ENCODE peak calls at places on chromosome 5, in nine cellular contexts. H is dorsolateral prefrontal cortex; N is tibial artery; Z is lower leg skin; V is effector memory CD4-positive, alpha-beta T cell; C is activated T-cell treated with anti-CD3 and anti-CD28 coated beads for 1 hour; R is NCI-H345; O is BJ; A is ureter. X is an unnamed sample.
A peak's percentile ranks its signal among the peaks of the same experiment; 100 is the strongest.

GRCh38 chr5:173882632-173883031 is 5.5 kb upstream of the CPEB4 start:
- DNase-seq in Z (no peak), H (no peak), A (no peak), V (no peak), R (no peak), N (no peak), C (no peak), O (no peak), X (no peak)

GRCh38 chr5:171783051-171783450 is 2.6 kb upstream of the SMIM23 start:
- DNase-seq in C (no peak), N (no peak), V (no peak), A (no peak), H (no peak), Z (no peak), O (no peak), R (no peak), X (no peak)

GRCh38 chr5:6446626-6447309 is 1.9 kb upstream of the UBE2QL1 start:
- DNase-seq in R (no peak), O (no peak), Z (no peak), H (no peak), N (no peak), A (no peak), V (no peak), C (no peak), X (no peak)

GRCh38 chr5:44807269-44807668 is 1.5 kb upstream of the MRPS30 start:
- DNase-seq in V (no peak), C (no peak), N (no peak), R (no peak), Z (no peak), H (no peak), A (no peak), O (no peak), X (no peak)

GRCh38 chr5:151743535-151743934 is 14.9 kb downstream of the ATOX1 start:
- DNase-seq in R (no peak), N (no peak), C (no peak), O (no peak), V (no peak), H (no peak), Z (no peak), A (no peak), X (no peak)

GRCh38 chr5:149434162-149435014 is 55.3 kb upstream of the IL17B start:
- DNase-seq in N (peak; percentile 83), R (peak; percentile 54), Z (peak; percentile 59), V (peak; percentile 24), C (peak; percentile 49), O (no peak), H (peak; percentile 67), A (no peak), X (peak; percentile 89)

GRCh38 chr5:156892223-156892622 is 42.1 kb downstream of the PPP1R2B start:
- DNase-seq in O (no peak), V (no peak), Z (no peak), N (no peak), A (no peak), H (no peak), R (no peak), C (no peak), X (no peak)

GRCh38 chr5:32709789-32710334 is 1.3 kb upstream of the NPR3 start:
- DNase-seq in H (peak; percentile 31), N (peak; percentile 87), C (no peak), Z (no peak), V (no peak), A (peak; percentile 71), R (peak; percentile 58), O (no peak), X (peak; percentile 84)

GRCh38 chr5:5011151-5011550 is 129.0 kb upstream of the ADAMTS16 start:
- DNase-seq in C (no peak), N (no peak), H (no peak), O (no peak), Z (no peak), A (no peak), V (no peak), R (no peak), X (no peak)

GRCh38 chr5:141969783-141970741 is 1.2 kb downstream of the RNF14 start:
- DNase-seq in V (no peak), N (no peak), H (no peak), C (no peak), R (no peak), Z (no peak), O (no peak), A (no peak), X (no peak)

GRCh38 chr5:81315336-81315735 is 13.9 kb downstream of the ZCCHC9 start:
- DNase-seq in O (no peak), A (no peak), Z (no peak), H (no peak), V (no peak), N (no peak), R (no peak), C (no peak), X (no peak)

GRCh38 chr5:102863058-102863457 is 108.0 kb downstream of the PAM start:
- DNase-seq in N (no peak), C (no peak), Z (no peak), A (no peak), V (no peak), O (no peak), R (peak; percentile 6), H (no peak), X (no peak)

GRCh38 chr5:136330353-136330913 is 34.9 kb downstream of the TRPC7 start:
- DNase-seq in V (no peak), O (no peak), A (no peak), C (no peak), H (no peak), N (no peak), R (peak; percentile 94), Z (no peak), X (no peak)

GRCh38 chr5:74469234-74469972 is 171.1 kb downstream of the ENC1 start:
- DNase-seq in O (no peak), H (no peak), R (no peak), Z (no peak), V (no peak), N (no peak), C (no peak), A (no peak), X (no peak)

GRCh38 chr5:55888205-55888604 is 37.0 kb downstream of the IL31RA start:
- DNase-seq in O (no peak), A (no peak), R (no peak), C (no peak), V (no peak), Z (no peak), H (no peak), N (no peak), X (no peak)

GRCh38 chr5:163622796-163623195 is 117.4 kb downstream of the MAT2B start:
- DNase-seq in Z (no peak), O (no peak), A (no peak), R (no peak), V (no peak), H (no peak), N (no peak), C (no peak), X (no peak)

GRCh38 chr5:69414885-69415583 is at the start of gene MARVELD2:
- DNase-seq in Z (peak; percentile 63), V (peak; percentile 44), H (peak; percentile 20), A (peak; percentile 88), R (peak; percentile 91), N (peak; percentile 76), O (no peak), C (peak; percentile 33), X (no peak)

GRCh38 chr5:168969341-168969863 is 331.5 kb downstream of the SLIT3 start:
- DNase-seq in H (no peak), R (no peak), O (no peak), C (no peak), Z (no peak), V (no peak), N (no peak), A (no peak), X (no peak)

GRCh38 chr5:78367318-78367991 is 7.0 kb downstream of the SCAMP1 start:
- DNase-seq in A (no peak), C (no peak), N (no peak), O (no peak), H (no peak), R (peak; percentile 44), V (no peak), Z (no peak), X (no peak)

GRCh38 chr5:154625031-154625430 is 130.1 kb upstream of the LARP1 start:
- DNase-seq in N (no peak), A (no peak), C (no peak), O (no peak), V (no peak), R (no peak), H (no peak), Z (no peak), X (no peak)

GRCh38 chr5:31823477-31823876 is 184.5 kb downstream of the PDZD2 start:
- DNase-seq in H (no peak), O (no peak), C (no peak), N (no peak), A (no peak), R (no peak), V (no peak), Z (no peak), X (no peak)

GRCh38 chr5:58266402-58266801 is 193.5 kb downstream of the PLK2 start:
- DNase-seq in O (no peak), V (no peak), N (no peak), A (no peak), C (no peak), H (no peak), Z (no peak), R (no peak), X (no peak)

GRCh38 chr5:135153661-135154060 is 119.6 kb upstream of the PITX1 start:
- DNase-seq in N (no peak), V (no peak), C (no peak), A (no peak), R (no peak), H (no peak), Z (no peak), O (no peak), X (peak; percentile 33)

GRCh38 chr5:64149268-64149667 is 16.4 kb upstream of the RNF180 start:
- DNase-seq in Z (no peak), C (no peak), V (no peak), A (no peak), N (no peak), O (no peak), H (no peak), R (peak; percentile 1), X (no peak)

GRCh38 chr5:74679968-74680367 is 5.1 kb upstream of the HEXB start:
- DNase-seq in N (no peak), A (no peak), Z (no peak), V (no peak), R (no peak), H (no peak), C (no peak), O (no peak), X (no peak)

GRCh38 chr5:91487420-91487819 is 104.3 kb upstream of the ARRDC3 start:
- DNase-seq in C (no peak), H (no peak), Z (no peak), O (no peak), V (no peak), R (peak; percentile 70), N (no peak), A (no peak), X (no peak)

GRCh38 chr5:107670028-107670926 is 460 bp downstream of the EFNA5 start:
- DNase-seq in A (peak; percentile 52), N (peak; percentile 67), H (peak; percentile 18), Z (peak; percentile 28), R (peak; percentile 46), O (no peak), V (no peak), C (no peak), X (no peak)

GRCh38 chr5:135242021-135242480 is 157.0 kb downstream of the MACROH2A1 start:
- DNase-seq in V (no peak), H (no peak), O (no peak), A (peak; percentile 26), R (no peak), Z (no peak), N (peak; percentile 72), C (no peak), X (no peak)

GRCh38 chr5:157920828-157921170 is 61.9 kb upstream of the CLINT1 start:
- DNase-seq in N (no peak), O (no peak), A (no peak), H (no peak), V (no peak), Z (no peak), R (no peak), C (no peak), X (no peak)

GRCh38 chr5:126446498-126447224 is 23.5 kb downstream of the GRAMD2B start:
- DNase-seq in C (no peak), V (no peak), R (no peak), H (no peak), O (peak; percentile 94), N (no peak), Z (no peak), A (no peak), X (no peak)

GRCh38 chr5:28390341-28390740 is 1352.0 kb upstream of the CDH9 start:
- DNase-seq in H (no peak), Z (no peak), A (no peak), V (no peak), O (no peak), C (no peak), R (no peak), N (no peak), X (no peak)